ENCODE peak calls at places on chromosomes 2 and 18, in four cellular contexts. Q is T-helper 1 cell; Z is stimulated activated CD4-positive, alpha-beta T cell treated with anti-CD3 and anti-CD28 coated beads, Interleukin-15, amount 100 ng/mL, for 24 hours; W is MV-4-11. R is an unnamed sample.

GRCh38 chr18:25896178-25896780 is 194.1 kb downstream of the SS18 start:
- DNase-seq in Q (peak), W (peak), Z (peak), R (peak)

GRCh38 chr2:220277445-220277960 is 650.1 kb downstream of the SLC4A3 start:
- DNase-seq in Z (no peak), W (no peak), Q (no peak), R (no peak)

GRCh38 chr2:77054938-77055337 is 467.2 kb downstream of the LRRTM4 start:
- DNase-seq in Q (no peak), W (no peak), Z (no peak), R (no peak)

GRCh38 chr2:219736196-219736595 is 108.8 kb downstream of the SLC4A3 start:
- DNase-seq in W (peak), Q (no peak), Z (no peak), R (peak)

GRCh38 chr2:151410485-151410833 is 757 bp downstream of the RIF1 start:
- DNase-seq in Z (peak), W (no peak), Q (peak), R (peak)

GRCh38 chr2:134866498-134867099 is 28.2 kb downstream of the ACMSD start:
- DNase-seq in Q (no peak), Z (no peak), W (no peak), R (no peak)

GRCh38 chr2:130183500-130184373 is 1.7 kb downstream of the MZT2B start:
- DNase-seq in Q (no peak), Z (no peak), W (no peak), R (no peak)

GRCh38 chr2:233974530-233975071 is 57.4 kb downstream of the TRPM8 start:
- DNase-seq in W (peak), Z (peak), Q (peak), R (no peak)

GRCh38 chr2:161407597-161407996 is 8.5 kb upstream of the TBR1 start:
- DNase-seq in Z (no peak), Q (no peak), W (no peak), R (no peak)

GRCh38 chr2:242038928-242039341 is 169.4 kb downstream of the RTP5 start:
- DNase-seq in W (no peak), Q (no peak), Z (no peak), R (no peak)

GRCh38 chr2:102417946-102418345 is 5.0 kb upstream of the IL18RAP start:
- DNase-seq in Z (no peak), Q (peak), W (no peak), R (no peak)

GRCh38 chr2:105397959-105398521 is 811 bp downstream of the FHL2 start:
- DNase-seq in W (no peak), Z (no peak), Q (no peak), R (no peak)

GRCh38 chr2:3641841-3642421 is 16.1 kb upstream of the ALLC start:
- DNase-seq in Z (no peak), W (no peak), Q (no peak), R (no peak)

GRCh38 chr2:76039505-76039904 is 328.8 kb upstream of the GCFC2 start:
- DNase-seq in Q (no peak), Z (no peak), W (no peak), R (no peak)

GRCh38 chr2:239008004-239008403 is 160.1 kb downstream of the TWIST2 start:
- DNase-seq in Q (no peak), W (no peak), Z (no peak), R (no peak)

GRCh38 chr18:31667185-31667584 is 17.2 kb downstream of the B4GALT6 start:
- DNase-seq in Q (no peak), Z (no peak), W (no peak), R (no peak)

GRCh38 chr2:150620860-150621259 is 133.4 kb upstream of the RND3 start:
- DNase-seq in Z (no peak), W (no peak), Q (no peak), R (no peak)

GRCh38 chr2:133293544-133294270 is 274.6 kb downstream of the NCKAP5 start:
- DNase-seq in Z (no peak), W (no peak), Q (no peak), R (no peak)

GRCh38 chr18:44681611-44682010 is 923 bp downstream of the SETBP1 start:
- DNase-seq in W (no peak), Z (no peak), Q (no peak), R (no peak)

GRCh38 chr2:46812381-46813024 is 103.1 kb downstream of the MCFD2 start:
- DNase-seq in Q (no peak), Z (no peak), W (no peak), R (no peak)

GRCh38 chr2:107361951-107362350 is 464.7 kb upstream of the RGPD4 start:
- DNase-seq in Z (no peak), Q (no peak), W (no peak), R (no peak)

GRCh38 chr2:45649457-45649854 is 2.0 kb upstream of the PRKCE start:
- DNase-seq in W (no peak), Z (no peak), Q (no peak), R (no peak)

GRCh38 chr2:200336980-200337615 is 30.6 kb downstream of the SPATS2L start:
- DNase-seq in Z (no peak), W (no peak), Q (no peak), R (no peak)

GRCh38 chr2:25878361-25879132 is at the start of gene ASXL2:
- DNase-seq in W (peak), Z (peak), Q (peak), R (peak)

GRCh38 chr18:58541789-58542425 is 87.0 kb downstream of the ALPK2 start:
- DNase-seq in Q (peak), Z (peak), W (peak), R (peak)

GRCh38 chr2:50476174-50476573 is 555.8 kb downstream of the NRXN1 start:
- DNase-seq in Q (no peak), Z (no peak), W (no peak), R (no peak)

GRCh38 chr2:13522917-13523821 is 806.4 kb downstream of the TRIB2 start:
- DNase-seq in Z (no peak), Q (no peak), W (no peak), R (peak)

GRCh38 chr18:29176681-29177080 is 999.8 kb upstream of the CDH2 start:
- DNase-seq in W (no peak), Q (no peak), Z (no peak), R (no peak)

GRCh38 chr18:59357928-59358327 is 1.1 kb downstream of the LMAN1 start:
- DNase-seq in Z (no peak), Q (peak), W (no peak), R (no peak)

GRCh38 chr2:12202301-12202700 is 455.9 kb downstream of the LPIN1 start:
- DNase-seq in Z (no peak), W (no peak), Q (no peak), R (no peak)

GRCh38 chr2:142824756-142825155 is 52.7 kb upstream of the KYNU start:
- DNase-seq in Q (no peak), W (no peak), Z (no peak), R (no peak)

GRCh38 chr2:170115501-170116229 is 62.3 kb upstream of the MYO3B start:
- DNase-seq in Z (no peak), W (no peak), Q (no peak), R (no peak)

GRCh38 chr2:10405441-10405840 is 42.7 kb downstream of the ODC1 start:
- DNase-seq in Q (no peak), Z (no peak), W (no peak), R (no peak)

GRCh38 chr18:33596178-33596854 is 18.3 kb downstream of the ASXL3 start:
- DNase-seq in Q (no peak), W (no peak), Z (no peak), R (no peak)

GRCh38 chr2:236049981-236050380 is 118.2 kb downstream of the GBX2 start:
- DNase-seq in Z (peak), Q (peak), W (no peak), R (no peak)